ENCODE peak calls at places on chromosomes 5 and 9, in eight cellular contexts. D, G, J, T, L, U, Z and Y are unnamed samples. For H3K4me1 and H3K36me3, the result is how much of the 10 kb centered on the place peaks cover.

GRCh38 chr5:81922790-81923398 is 48.9 kb upstream of the ATG10 start:
- DNase-seq in D (no peak), G (no peak), J (no peak), T (no peak), L (no peak), U (no peak), Z (no peak), Y (no peak)

GRCh38 chr5:102628449-102629175 is 126.5 kb upstream of the PAM start:
- DNase-seq in D (peak), G (no peak), J (no peak), T (no peak), L (no peak), U (no peak), Z (no peak), Y (no peak)

GRCh38 chr9:85182381-85182780 is 512.9 kb downstream of the NTRK2 start:
- DNase-seq in D (no peak), G (no peak), J (no peak), T (no peak), L (no peak), U (no peak), Z (no peak), Y (no peak)

GRCh38 chr9:83479765-83480164 is 58.4 kb downstream of the FRMD3 start:
- DNase-seq in D (no peak), G (no peak), J (no peak), T (no peak), L (no peak), U (no peak), Z (no peak), Y (no peak)

GRCh38 chr5:167296680-167297079 is 994.8 kb upstream of the WWC1 start:
- DNase-seq in D (no peak), G (no peak), J (no peak), T (no peak), L (no peak), U (no peak), Z (no peak), Y (no peak)

GRCh38 chr5:150540615-150541396 is 32.9 kb downstream of the NDST1 start:
- DNase-seq in D (peak), G (no peak), J (no peak), T (no peak), L (no peak), U (no peak), Z (no peak), Y (no peak)

GRCh38 chr5:173420108-173420507 is 91.9 kb upstream of the STC2 start:
- DNase-seq in D (peak), G (no peak), J (no peak), T (no peak), L (no peak), U (no peak), Z (no peak), Y (no peak)

GRCh38 chr5:157511656-157512644 is 51.9 kb downstream of the NIPAL4 start:
- DNase-seq in D (peak), G (peak), J (peak), T (peak), L (peak), U (peak), Z (peak), Y (peak)

GRCh38 chr9:137422668-137423000 is 328 bp downstream of the EXD3 start:
- DNase-seq in D (peak), G (peak), J (no peak), T (peak), L (no peak), U (peak), Z (no peak), Y (peak)

GRCh38 chr5:157747766-157748700 is 4.5 kb downstream of the LSM11 start:
- DNase-seq in D (no peak), G (no peak), J (no peak), T (no peak), L (no peak), U (no peak), Z (no peak), Y (no peak)

GRCh38 chr9:124941689-124942561 is 1.0 kb upstream of the GOLGA1 start:
- DNase-seq in D (peak), G (peak), J (peak), T (peak), L (peak), U (peak), Z (peak), Y (peak)

GRCh38 chr5:160260881-160261815 is 31.8 kb downstream of the FABP6 start:
- DNase-seq in D (peak), G (no peak), J (no peak), T (no peak), L (no peak), U (peak), Z (no peak), Y (no peak)

GRCh38 chr9:96413312-96414221 is 4.6 kb downstream of the ZNF367 start:
- DNase-seq in D (no peak), G (peak), J (no peak), T (no peak), L (no peak), U (no peak), Z (no peak), Y (peak)

GRCh38 chr9:105083246-105083645 is 155.3 kb upstream of the ABCA1 start:
- DNase-seq in D (no peak), G (no peak), J (no peak), T (no peak), L (no peak), U (no peak), Z (no peak), Y (no peak)

GRCh38 chr9:9645006-9645405 is 967.8 kb downstream of the PTPRD start:
- DNase-seq in D (no peak), G (no peak), J (no peak), T (no peak), L (peak), U (no peak), Z (no peak), Y (no peak)

GRCh38 chr5:140324834-140325195 is 21.6 kb downstream of the HBEGF start:
- DNase-seq in D (no peak), G (no peak), J (no peak), T (no peak), L (no peak), U (no peak), Z (no peak), Y (no peak)

GRCh38 chr9:93172646-93173364 is 11.1 kb upstream of the WNK2 start:
- DNase-seq in D (no peak), G (no peak), J (no peak), T (no peak), L (no peak), U (no peak), Z (no peak), Y (no peak)

GRCh38 chr9:13728917-13729811 is 449.7 kb upstream of the MPDZ start:
- DNase-seq in D (peak), G (no peak), J (no peak), T (no peak), L (no peak), U (no peak), Z (no peak), Y (no peak)

GRCh38 chr5:142966146-142966455 is 195.9 kb downstream of the ARHGAP26 start:
- DNase-seq in D (peak), G (no peak), J (no peak), T (no peak), L (no peak), U (no peak), Z (no peak), Y (no peak)

GRCh38 chr5:32455311-32455710 is 10.8 kb upstream of the ZFR start:
- DNase-seq in D (no peak), G (no peak), J (no peak), T (no peak), L (no peak), U (no peak), Z (no peak), Y (no peak)

GRCh38 chr9:38082456-38083287 is 13.6 kb upstream of the SHB start:
- DNase-seq in D (no peak), G (no peak), J (no peak), T (no peak), L (no peak), U (no peak), Z (no peak), Y (no peak)

GRCh38 chr9:97307091-97307490 is 368 bp upstream of the CCDC180 start:
- DNase-seq in D (no peak), G (peak), J (peak), T (peak), L (peak), U (peak), Z (no peak), Y (no peak)

GRCh38 chr9:135329571-135330306 is 149.8 kb upstream of the PPP1R26 start:
- DNase-seq in D (no peak), G (peak), J (no peak), T (no peak), L (peak), U (no peak), Z (no peak), Y (peak)

GRCh38 chr9:77843088-77843985 is 188.3 kb downstream of the GNAQ start:
- DNase-seq in D (no peak), G (no peak), J (no peak), T (no peak), L (no peak), U (no peak), Z (no peak), Y (no peak)

GRCh38 chr5:132677191-132677590 is 3.4 kb downstream of the IL4 start:
- DNase-seq in D (peak), G (no peak), J (no peak), T (peak), L (peak), U (peak), Z (no peak), Y (no peak)

GRCh38 chr5:160500776-160501175 is 79.1 kb downstream of the PTTG1 start:
- DNase-seq in D (no peak), G (no peak), J (no peak), T (no peak), L (no peak), U (no peak), Z (no peak), Y (no peak)

GRCh38 chr5:21919417-21920022 is 933.6 kb downstream of the CDH12 start:
- DNase-seq in D (peak), G (peak), J (no peak), T (peak), L (no peak), U (no peak), Z (no peak), Y (peak)

GRCh38 chr5:14574891-14575496 is 6.6 kb upstream of the OTULINL start:
- DNase-seq in D (peak), G (no peak), J (peak), T (peak), L (peak), U (peak), Z (no peak), Y (no peak)

GRCh38 chr9:14136047-14136446 is 177.9 kb downstream of the NFIB start:
- DNase-seq in D (no peak), G (no peak), J (no peak), T (no peak), L (no peak), U (no peak), Z (no peak), Y (no peak)

GRCh38 chr5:148735301-148735700 is 81.0 kb upstream of the HTR4 start:
- DNase-seq in D (peak), G (no peak), J (no peak), T (no peak), L (no peak), U (no peak), Z (no peak), Y (no peak)

GRCh38 chr5:77806213-77806843 is 30.2 kb upstream of the TBCA start:
- DNase-seq in D (no peak), G (no peak), J (no peak), T (no peak), L (no peak), U (no peak), Z (no peak), Y (no peak)

GRCh38 chr5:115389074-115389798 is 92.8 kb upstream of the CCDC112 start:
- DNase-seq in D (no peak), G (no peak), J (no peak), T (peak), L (no peak), U (no peak), Z (no peak), Y (no peak)

GRCh38 chr5:131262953-131263541 is 806 bp upstream of the CDC42SE2 start:
- DNase-seq in D (peak), G (no peak), J (no peak), T (peak), L (no peak), U (no peak), Z (no peak), Y (no peak)

DNA sequence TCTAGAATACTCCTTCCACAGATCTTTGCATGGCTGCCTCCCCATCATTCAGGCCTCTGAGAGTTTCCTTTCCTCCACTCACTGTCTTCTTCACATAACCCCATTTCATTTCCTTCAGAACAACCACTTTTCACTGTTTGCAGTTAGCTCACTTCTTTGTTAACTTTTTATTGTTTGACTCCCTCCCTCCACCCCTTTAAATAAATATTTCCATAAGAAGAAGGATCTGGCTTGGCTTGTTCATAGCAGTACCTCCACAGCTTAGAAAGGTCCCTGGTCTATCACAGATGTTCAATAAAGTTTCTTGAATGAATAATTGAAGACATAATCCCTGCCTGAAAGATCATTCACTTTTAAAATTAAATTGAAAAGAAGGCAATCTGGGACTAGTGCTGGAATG is 661.6 kb downstream of the ACTL7B start:
- DNase-seq in D (no peak), G (no peak), J (no peak), T (no peak), L (no peak), U (no peak), Z (no peak), Y (no peak)
- H3K4me1 ChIP-seq in D (under half), G (under half), J (under half), T (under half), L (under half), U (under half), Z (under half), Y (under half)

GRCh38 chr5:98781520-98781919 is 8.1 kb downstream of the RGMB start:
- DNase-seq in D (no peak), G (no peak), J (no peak), T (no peak), L (no peak), U (no peak), Z (no peak), Y (no peak)
- H3K36me3 ChIP-seq in D (half or more), G (under half), J (under half), T (under half), L (under half), U (under half), Z (under half), Y (half or more)

GRCh38 chr9:130104413-130105193 is 50.9 kb downstream of the GPR107 start:
- DNase-seq in D (no peak), G (no peak), J (no peak), T (no peak), L (no peak), U (peak), Z (no peak), Y (no peak)

GRCh38 chr9:130107955-130108354 is 54.2 kb downstream of the GPR107 start:
- DNase-seq in D (no peak), G (no peak), J (no peak), T (no peak), L (no peak), U (no peak), Z (no peak), Y (no peak)

GRCh38 chr9:130100681-130101080 is 47.0 kb downstream of the GPR107 start:
- DNase-seq in D (no peak), G (no peak), J (no peak), T (no peak), L (no peak), U (peak), Z (no peak), Y (no peak)

GRCh38 chr9:130106860-130107848 is 53.4 kb downstream of the GPR107 start:
- DNase-seq in D (peak), G (peak), J (peak), T (peak), L (peak), U (peak), Z (peak), Y (peak)

GRCh38 chr9:130101963-130102362 is 48.3 kb downstream of the GPR107 start:
- DNase-seq in D (no peak), G (no peak), J (no peak), T (no peak), L (no peak), U (peak), Z (no peak), Y (no peak)
- H3K4me3 ChIP-seq in D (no peak), G (no peak), J (no peak), T (no peak), L (no peak), U (no peak), Z (no peak), Y (no peak)

GRCh38 chr9:133250741-133251170 is 24.2 kb downstream of the ABO start:
- DNase-seq in D (peak), G (no peak), J (no peak), T (no peak), L (no peak), U (no peak), Z (no peak), Y (no peak)
- H3K4me1 ChIP-seq in D (under half), G (under half), J (under half), T (under half), L (under half), U (under half), Z (under half), Y (under half)

GRCh38 chr9:128628471-128629048 is 28.1 kb downstream of the DYNC2I2 start:
- DNase-seq in D (no peak), G (no peak), J (no peak), T (peak), L (peak), U (peak), Z (no peak), Y (no peak)
- H3K36me3 ChIP-seq in D (under half), G (half or more), J (under half), T (under half), L (half or more), U (half or more), Z (half or more), Y (half or more)

DNA sequence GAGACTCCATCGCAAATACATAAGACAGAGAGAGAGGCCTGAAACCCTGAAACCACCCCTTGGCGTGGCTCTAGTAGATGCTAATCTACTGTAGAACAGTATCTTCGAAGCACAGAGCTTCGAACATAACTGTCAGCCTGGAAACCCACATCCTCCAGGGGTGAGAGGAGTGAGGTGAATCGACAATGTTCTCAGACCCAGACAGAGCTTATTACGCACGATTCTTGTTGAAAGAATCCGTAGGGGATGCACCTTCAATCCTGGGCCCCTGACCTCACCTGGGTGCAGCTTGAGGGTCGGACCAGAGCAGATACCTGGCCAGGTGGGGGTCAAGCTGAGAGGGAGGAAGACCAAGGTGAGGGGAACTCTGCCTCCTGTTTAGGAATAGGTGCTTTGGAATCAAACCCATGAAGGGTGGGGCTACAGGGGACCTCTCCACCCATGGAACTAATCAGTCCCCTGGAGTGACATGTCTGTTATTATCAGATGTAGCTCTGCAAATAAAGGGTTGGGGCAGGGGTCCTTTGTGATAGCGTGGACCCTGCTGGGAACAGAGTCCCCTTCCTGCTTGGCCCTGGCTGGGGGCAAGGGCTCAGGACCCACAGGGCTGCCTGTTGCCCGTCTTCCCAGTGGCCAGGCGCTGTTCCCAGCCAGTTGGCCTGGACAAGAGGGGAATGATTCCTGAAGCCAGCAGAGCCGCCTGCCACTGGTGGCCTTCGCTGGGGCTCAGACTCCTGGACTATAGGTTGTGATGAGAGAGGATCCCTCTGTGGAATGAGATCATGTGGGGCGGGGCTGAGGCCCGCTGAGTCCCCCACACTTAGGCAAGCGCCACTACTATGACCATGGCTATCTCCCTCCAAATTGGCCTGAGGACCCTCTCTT is 41.2 kb downstream of the DBH start:
- DNase-seq in D (no peak), G (no peak), J (no peak), T (no peak), L (peak), U (peak), Z (peak), Y (no peak)
- H3K4me3 ChIP-seq in D (no peak), G (no peak), J (no peak), T (no peak), L (no peak), U (no peak), Z (no peak), Y (no peak)

DNA sequence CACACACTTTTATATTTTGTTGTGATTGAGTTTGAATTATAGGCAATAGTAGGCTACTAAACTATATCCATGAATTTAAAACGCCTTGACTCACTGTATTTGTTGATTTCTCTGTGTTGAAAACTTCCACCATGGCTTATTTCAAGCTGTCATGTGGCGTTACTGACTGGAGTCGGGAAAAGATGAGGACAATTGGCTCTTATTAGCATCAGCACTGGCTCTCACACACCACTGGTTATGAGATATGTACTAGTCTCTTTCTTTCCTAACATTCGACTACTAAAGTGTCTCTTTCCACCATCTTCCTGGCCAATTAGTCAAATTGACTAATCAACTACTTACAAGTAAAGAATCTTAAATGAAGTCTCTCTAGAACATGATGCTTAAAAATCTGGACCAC is 9.1 kb upstream of the DAB2 start:
- DNase-seq in D (no peak), G (no peak), J (no peak), T (no peak), L (no peak), U (no peak), Z (no peak), Y (no peak)
- H3K4me1 ChIP-seq in D (under half), G (under half), J (under half), T (under half), L (under half), U (under half), Z (under half), Y (under half)